ENCODE peak calls at places on chromosomes 4 and X, in eight cellular contexts. One of them, this sample, is unnamed.

GRCh38 chr4:169362607-169363006 is 91.9 kb upstream of the SH3RF1 start:
- DNase-seq in Peyer's patch: no peak
- DNase-seq in breast epithelium: no peak
- DNase-seq in lower lobe of right lung: no peak
- DNase-seq in mesothelial cell of epicardium: no peak
- DNase-seq in neural crest cell: no peak
- DNase-seq in AG09309: no peak
- DNase-seq in H9: no peak
- DNase-seq in this sample: no peak

GRCh38 chr4:113474017-113474416 is 287.5 kb downstream of the CAMK2D start:
- DNase-seq in AG09309: peak; percentile 81
- DNase-seq in neural crest cell: no peak
- DNase-seq in H9: no peak
- DNase-seq in lower lobe of right lung: no peak
- DNase-seq in mesothelial cell of epicardium: no peak
- DNase-seq in breast epithelium: no peak
- DNase-seq in Peyer's patch: no peak
- DNase-seq in this sample: no peak

GRCh38 chr4:175017751-175018150 is 99.6 kb downstream of the ADAM29 start:
- DNase-seq in H9: no peak
- DNase-seq in neural crest cell: no peak
- DNase-seq in AG09309: no peak
- DNase-seq in lower lobe of right lung: no peak
- DNase-seq in breast epithelium: no peak
- DNase-seq in Peyer's patch: no peak
- DNase-seq in mesothelial cell of epicardium: no peak
- DNase-seq in this sample: no peak

GRCh38 chr4:165715211-165715610 is 157.8 kb upstream of the TLL1 start:
- DNase-seq in Peyer's patch: no peak
- DNase-seq in AG09309: no peak
- DNase-seq in neural crest cell: no peak
- DNase-seq in breast epithelium: no peak
- DNase-seq in H9: no peak
- DNase-seq in mesothelial cell of epicardium: no peak
- DNase-seq in lower lobe of right lung: no peak
- DNase-seq in this sample: no peak

GRCh38 chrX:11416600-11416999 is 123.4 kb downstream of the AMELX start:
- DNase-seq in mesothelial cell of epicardium: no peak
- DNase-seq in lower lobe of right lung: no peak
- DNase-seq in breast epithelium: no peak
- DNase-seq in AG09309: no peak
- DNase-seq in neural crest cell: no peak
- DNase-seq in Peyer's patch: no peak
- DNase-seq in H9: no peak
- DNase-seq in this sample: no peak

GRCh38 chr4:7392438-7393374 is 42.0 kb downstream of the PSAPL1 start:
- DNase-seq in H9: peak; percentile 30
- DNase-seq in lower lobe of right lung: peak; percentile 41
- DNase-seq in neural crest cell: no peak
- DNase-seq in mesothelial cell of epicardium: no peak
- DNase-seq in AG09309: peak; percentile 20
- DNase-seq in Peyer's patch: peak; percentile 43
- DNase-seq in breast epithelium: peak; percentile 40
- DNase-seq in this sample: no peak

GRCh38 chr4:138659041-138659565 is 356.5 kb upstream of the NOCT start:
- DNase-seq in lower lobe of right lung: no peak
- DNase-seq in neural crest cell: no peak
- DNase-seq in AG09309: no peak
- DNase-seq in mesothelial cell of epicardium: no peak
- DNase-seq in H9: peak; percentile 54
- DNase-seq in Peyer's patch: no peak
- DNase-seq in breast epithelium: no peak
- DNase-seq in this sample: no peak

GRCh38 chr4:108144451-108144850 is 24.3 kb downstream of the LEF1 start:
- DNase-seq in breast epithelium: no peak
- DNase-seq in H9: no peak
- DNase-seq in AG09309: no peak
- DNase-seq in neural crest cell: no peak
- DNase-seq in mesothelial cell of epicardium: no peak
- DNase-seq in Peyer's patch: no peak
- DNase-seq in lower lobe of right lung: no peak
- DNase-seq in this sample: no peak

GRCh38 chr4:17276821-17277220 is 235.1 kb downstream of the QDPR start:
- DNase-seq in AG09309: peak; percentile 16
- DNase-seq in breast epithelium: no peak
- DNase-seq in H9: no peak
- DNase-seq in mesothelial cell of epicardium: no peak
- DNase-seq in Peyer's patch: no peak
- DNase-seq in lower lobe of right lung: no peak
- DNase-seq in neural crest cell: no peak
- DNase-seq in this sample: no peak

GRCh38 chrX:13398073-13398823 is 78.4 kb upstream of the ATXN3L start:
- DNase-seq in Peyer's patch: peak; percentile 77
- DNase-seq in lower lobe of right lung: peak; percentile 45
- DNase-seq in mesothelial cell of epicardium: no peak
- DNase-seq in neural crest cell: no peak
- DNase-seq in H9: no peak
- DNase-seq in AG09309: peak; percentile 99
- DNase-seq in breast epithelium: no peak
- DNase-seq in this sample: no peak

GRCh38 chr4:26116057-26116456 is 202.0 kb downstream of the SMIM20 start:
- DNase-seq in AG09309: no peak
- DNase-seq in Peyer's patch: no peak
- DNase-seq in lower lobe of right lung: no peak
- DNase-seq in H9: no peak
- DNase-seq in breast epithelium: no peak
- DNase-seq in neural crest cell: no peak
- DNase-seq in mesothelial cell of epicardium: no peak
- DNase-seq in this sample: no peak

GRCh38 chr4:129474698-129475097 is 378.7 kb downstream of the C4orf33 start:
- DNase-seq in breast epithelium: no peak
- DNase-seq in H9: no peak
- DNase-seq in AG09309: no peak
- DNase-seq in neural crest cell: no peak
- DNase-seq in Peyer's patch: no peak
- DNase-seq in lower lobe of right lung: no peak
- DNase-seq in mesothelial cell of epicardium: no peak
- DNase-seq in this sample: no peak

GRCh38 chr4:13966241-13967195 is 339.0 kb upstream of the BOD1L1 start:
- DNase-seq in H9: no peak
- DNase-seq in lower lobe of right lung: no peak
- DNase-seq in AG09309: peak; percentile 29
- DNase-seq in neural crest cell: no peak
- DNase-seq in mesothelial cell of epicardium: no peak
- DNase-seq in Peyer's patch: no peak
- DNase-seq in breast epithelium: no peak
- DNase-seq in this sample: no peak

GRCh38 chr4:73704314-73705055 is 35.9 kb upstream of the CXCL8 start:
- DNase-seq in AG09309: peak; percentile 99
- DNase-seq in mesothelial cell of epicardium: no peak
- DNase-seq in lower lobe of right lung: no peak
- DNase-seq in Peyer's patch: peak; percentile 61
- DNase-seq in neural crest cell: no peak
- DNase-seq in H9: no peak
- DNase-seq in breast epithelium: no peak
- DNase-seq in this sample: no peak

GRCh38 chrX:19855700-19856381 is 31.6 kb downstream of the SH3KBP1 start:
- DNase-seq in lower lobe of right lung: no peak
- DNase-seq in mesothelial cell of epicardium: no peak
- DNase-seq in AG09309: no peak
- DNase-seq in Peyer's patch: peak; percentile 8
- DNase-seq in H9: no peak
- DNase-seq in breast epithelium: no peak
- DNase-seq in neural crest cell: no peak
- DNase-seq in this sample: no peak

GRCh38 chr4:180960758-180961401 is 1282.3 kb upstream of the TENM3 start:
- DNase-seq in AG09309: no peak
- DNase-seq in breast epithelium: no peak
- DNase-seq in neural crest cell: no peak
- DNase-seq in lower lobe of right lung: no peak
- DNase-seq in mesothelial cell of epicardium: no peak
- DNase-seq in H9: no peak
- DNase-seq in Peyer's patch: no peak
- DNase-seq in this sample: no peak

GRCh38 chr4:19961092-19961491 is 290.6 kb upstream of the SLIT2 start:
- DNase-seq in Peyer's patch: no peak
- DNase-seq in neural crest cell: no peak
- DNase-seq in mesothelial cell of epicardium: no peak
- DNase-seq in H9: no peak
- DNase-seq in AG09309: peak; percentile 70
- DNase-seq in breast epithelium: no peak
- DNase-seq in lower lobe of right lung: no peak
- DNase-seq in this sample: no peak

GRCh38 chrX:70436380-70436779 is 8.3 kb upstream of the DLG3 start:
- DNase-seq in H9: peak; percentile 72
- DNase-seq in mesothelial cell of epicardium: no peak
- DNase-seq in Peyer's patch: no peak
- DNase-seq in lower lobe of right lung: no peak
- DNase-seq in breast epithelium: no peak
- DNase-seq in neural crest cell: peak; percentile 33
- DNase-seq in AG09309: no peak
- DNase-seq in this sample: no peak

GRCh38 chr4:182448281-182449151 is 205.3 kb downstream of the TENM3 start:
- DNase-seq in AG09309: peak; percentile 74
- DNase-seq in mesothelial cell of epicardium: peak; percentile 84
- DNase-seq in neural crest cell: peak; percentile 77
- DNase-seq in H9: peak; percentile 95
- DNase-seq in lower lobe of right lung: peak; percentile 86
- DNase-seq in breast epithelium: peak; percentile 87
- DNase-seq in Peyer's patch: peak; percentile 81
- DNase-seq in this sample: no peak

GRCh38 chr4:177574446-177574845 is 132.2 kb upstream of the AGA start:
- DNase-seq in AG09309: no peak
- DNase-seq in Peyer's patch: no peak
- DNase-seq in breast epithelium: no peak
- DNase-seq in lower lobe of right lung: no peak
- DNase-seq in mesothelial cell of epicardium: no peak
- DNase-seq in neural crest cell: no peak
- DNase-seq in H9: no peak
- DNase-seq in this sample: no peak

GRCh38 chrX:68676340-68676739 is 28.9 kb downstream of the STARD8 start:
- DNase-seq in lower lobe of right lung: no peak
- DNase-seq in H9: no peak
- DNase-seq in AG09309: no peak
- DNase-seq in Peyer's patch: no peak
- DNase-seq in breast epithelium: no peak
- DNase-seq in mesothelial cell of epicardium: no peak
- DNase-seq in neural crest cell: no peak
- DNase-seq in this sample: no peak

GRCh38 chr4:25787891-25788331 is 74.9 kb downstream of the SEL1L3 start:
- DNase-seq in Peyer's patch: no peak
- DNase-seq in neural crest cell: no peak
- DNase-seq in breast epithelium: no peak
- DNase-seq in mesothelial cell of epicardium: no peak
- DNase-seq in H9: no peak
- DNase-seq in lower lobe of right lung: no peak
- DNase-seq in AG09309: no peak
- DNase-seq in this sample: no peak

GRCh38 chr4:139834210-139834609 is 168.6 kb downstream of the MGST2 start:
- DNase-seq in AG09309: no peak
- DNase-seq in H9: peak; percentile 60
- DNase-seq in lower lobe of right lung: no peak
- DNase-seq in neural crest cell: no peak
- DNase-seq in Peyer's patch: no peak
- DNase-seq in breast epithelium: no peak
- DNase-seq in mesothelial cell of epicardium: no peak
- DNase-seq in this sample: no peak

GRCh38 chrX:33336783-33337182 is 125.4 kb upstream of the DMD start:
- DNase-seq in AG09309: no peak
- DNase-seq in Peyer's patch: peak; percentile 47
- DNase-seq in H9: peak; percentile 32
- DNase-seq in lower lobe of right lung: no peak
- DNase-seq in neural crest cell: peak; percentile 34
- DNase-seq in mesothelial cell of epicardium: no peak
- DNase-seq in breast epithelium: no peak
- DNase-seq in this sample: no peak
- TF ChIP-seq CTCF in AG09309: no peak
- TF ChIP-seq CTCF in Peyer's patch: peak; percentile 43
- TF ChIP-seq CTCF in H9: peak; percentile 64
- TF ChIP-seq CTCF in lower lobe of right lung: peak; percentile 27
- TF ChIP-seq CTCF in neural crest cell: peak; percentile 74
- TF ChIP-seq CTCF in mesothelial cell of epicardium: no peak
- TF ChIP-seq CTCF in breast epithelium: no peak
- TF ChIP-seq CTCF in this sample: no peak

DNA sequence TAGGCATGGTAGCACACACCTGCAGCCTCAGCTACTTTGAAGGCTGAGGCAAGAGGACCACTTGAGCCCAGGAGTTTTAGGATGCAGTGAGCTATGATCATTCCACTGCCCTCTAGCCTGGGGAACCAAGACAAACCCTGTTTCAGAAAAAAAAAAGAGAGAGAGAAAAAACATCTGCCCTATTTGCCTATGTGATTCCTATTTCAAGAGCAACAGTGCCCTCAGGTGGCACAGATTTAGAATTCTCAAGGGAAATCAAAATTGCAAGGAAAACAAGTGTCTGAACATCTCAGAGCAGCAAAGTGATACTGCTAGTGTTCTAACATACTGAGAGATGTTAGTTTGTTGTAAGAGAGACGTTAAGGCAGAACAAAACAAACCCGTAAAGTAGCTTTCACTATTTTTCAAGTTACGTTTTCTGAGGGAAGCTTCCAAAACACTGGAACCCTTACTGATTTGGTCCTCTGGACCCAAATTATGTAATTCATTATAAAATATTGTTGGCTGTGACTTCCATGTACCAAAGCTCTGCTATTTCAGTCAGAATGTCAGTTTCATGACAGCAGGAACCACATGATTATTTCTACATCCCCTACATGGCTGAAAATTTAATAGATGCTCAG is 7.9 kb downstream of the BDH2 start:
- DNase-seq in Peyer's patch: peak; percentile 64
- DNase-seq in neural crest cell: peak; percentile 21
- DNase-seq in AG09309: no peak
- DNase-seq in breast epithelium: no peak
- DNase-seq in H9: no peak
- DNase-seq in lower lobe of right lung: no peak
- DNase-seq in mesothelial cell of epicardium: no peak
- DNase-seq in this sample: no peak
- TF ChIP-seq CTCF in Peyer's patch: peak; percentile 62
- TF ChIP-seq CTCF in neural crest cell: peak; percentile 74
- TF ChIP-seq CTCF in AG09309: peak; percentile 53
- TF ChIP-seq CTCF in breast epithelium: peak; percentile 27
- TF ChIP-seq CTCF in H9: peak; percentile 79
- TF ChIP-seq CTCF in lower lobe of right lung: peak; percentile 53
- TF ChIP-seq CTCF in mesothelial cell of epicardium: peak; percentile 40
- TF ChIP-seq CTCF in this sample: peak; percentile 38

GRCh38 chr4:78056265-78057129 is 626 bp upstream of the FRAS1 start:
- DNase-seq in mesothelial cell of epicardium: peak; percentile 66
- DNase-seq in AG09309: peak; percentile 23
- DNase-seq in breast epithelium: peak; percentile 66
- DNase-seq in neural crest cell: peak; percentile 49
- DNase-seq in H9: peak; percentile 90
- DNase-seq in lower lobe of right lung: peak; percentile 63
- DNase-seq in Peyer's patch: peak; percentile 74
- DNase-seq in this sample: peak; percentile 29
- TF ChIP-seq CTCF in mesothelial cell of epicardium: no peak
- TF ChIP-seq CTCF in AG09309: no peak
- TF ChIP-seq CTCF in breast epithelium: no peak
- TF ChIP-seq CTCF in neural crest cell: no peak
- TF ChIP-seq CTCF in H9: peak; percentile 46
- TF ChIP-seq CTCF in lower lobe of right lung: no peak
- TF ChIP-seq CTCF in Peyer's patch: no peak
- TF ChIP-seq CTCF in this sample: no peak

GRCh38 chr4:125123710-125124109 is 191.0 kb upstream of the FAT4 start:
- DNase-seq in H9: no peak
- DNase-seq in lower lobe of right lung: no peak
- DNase-seq in neural crest cell: no peak
- DNase-seq in AG09309: no peak
- DNase-seq in mesothelial cell of epicardium: no peak
- DNase-seq in Peyer's patch: no peak
- DNase-seq in breast epithelium: no peak
- DNase-seq in this sample: no peak

GRCh38 chr4:125125256-125125655 is 189.5 kb upstream of the FAT4 start:
- DNase-seq in H9: no peak
- DNase-seq in breast epithelium: no peak
- DNase-seq in lower lobe of right lung: no peak
- DNase-seq in Peyer's patch: no peak
- DNase-seq in AG09309: no peak
- DNase-seq in neural crest cell: no peak
- DNase-seq in mesothelial cell of epicardium: no peak
- DNase-seq in this sample: no peak
- TF ChIP-seq CTCF in H9: no peak
- TF ChIP-seq CTCF in breast epithelium: no peak
- TF ChIP-seq CTCF in lower lobe of right lung: no peak
- TF ChIP-seq CTCF in Peyer's patch: no peak
- TF ChIP-seq CTCF in AG09309: no peak
- TF ChIP-seq CTCF in neural crest cell: no peak
- TF ChIP-seq CTCF in mesothelial cell of epicardium: no peak
- TF ChIP-seq CTCF in this sample: no peak